ENCODE peak calls at places on chromosome 12, in four cellular contexts. G, Y, J and F are unnamed samples.

GRCh38 chr12:31664038-31664437 is 4.5 kb downstream of the ETFBKMT start:
- DNase-seq in Y (no peak), J (peak; percentile 12), G (no peak), F (no peak)

GRCh38 chr12:95547522-95548055 is 3.7 kb downstream of the USP44 start:
- DNase-seq in J (no peak), G (no peak), Y (no peak), F (no peak)

GRCh38 chr12:3872800-3873636 is at the start of gene PARP11:
- DNase-seq in G (peak; percentile 87), J (peak; percentile 91), Y (peak; percentile 92), F (peak; percentile 98)

GRCh38 chr12:124406043-124406442 is 111.2 kb downstream of the RFLNA start:
- DNase-seq in G (no peak), J (no peak), Y (no peak), F (no peak)

GRCh38 chr12:86052921-86053320 is 178.8 kb downstream of the NTS start:
- DNase-seq in Y (no peak), G (no peak), J (no peak), F (no peak)

GRCh38 chr12:124428136-124428791 is 133.4 kb downstream of the RFLNA start:
- DNase-seq in J (no peak), Y (peak; percentile 91), G (no peak), F (no peak)

GRCh38 chr12:89040146-89040964 is 311.9 kb downstream of the DUSP6 start:
- DNase-seq in J (no peak), Y (no peak), G (no peak), F (no peak)

GRCh38 chr12:72547593-72547992 is 275.4 kb downstream of the TRHDE start:
- DNase-seq in J (no peak), G (no peak), Y (no peak), F (no peak)

GRCh38 chr12:117582135-117582784 is 220.8 kb upstream of the NOS1 start:
- DNase-seq in G (no peak), J (no peak), Y (no peak), F (no peak)

GRCh38 chr12:66735275-66735674 is 56.4 kb upstream of the GRIP1 start:
- DNase-seq in G (no peak), Y (no peak), J (no peak), F (no peak)

GRCh38 chr12:30631710-30632109 is 64.0 kb downstream of the IPO8 start:
- DNase-seq in G (no peak), J (no peak), Y (no peak), F (no peak)

GRCh38 chr12:91182664-91183455 is at the start of gene DCN:
- DNase-seq in J (no peak), G (no peak), Y (no peak), F (no peak)

GRCh38 chr12:52208424-52209165 is 16.8 kb upstream of the KRT80 start:
- DNase-seq in J (no peak), Y (no peak), G (no peak), F (no peak)

GRCh38 chr12:23771230-23771949 is 178.1 kb downstream of the SOX5 start:
- DNase-seq in Y (no peak), G (no peak), J (peak; percentile 4), F (no peak)

GRCh38 chr12:106106129-106106566 is 32.6 kb downstream of the NUAK1 start:
- DNase-seq in Y (peak; percentile 36), J (no peak), G (no peak), F (no peak)

GRCh38 chr12:1660304-1661187 is 30.3 kb upstream of the ADIPOR2 start:
- DNase-seq in G (no peak), J (peak; percentile 55), Y (no peak), F (no peak)

GRCh38 chr12:21300632-21301031 is 34.1 kb downstream of the SLCO1A2 start:
- DNase-seq in J (no peak), G (no peak), Y (no peak), F (no peak)

GRCh38 chr12:106685381-106685780 is 89.1 kb upstream of the RIC8B start:
- DNase-seq in Y (no peak), J (no peak), G (no peak), F (no peak)

GRCh38 chr12:113082486-113083148 is 26.1 kb downstream of the DTX1 start:
- DNase-seq in J (no peak), G (peak; percentile 66), Y (no peak), F (no peak)

GRCh38 chr12:30286345-30286926 is 409.2 kb downstream of the IPO8 start:
- DNase-seq in J (peak; percentile 6), G (no peak), Y (peak; percentile 24), F (peak; percentile 13)

GRCh38 chr12:63978519-63978918 is 134.0 kb downstream of the SRGAP1 start:
- DNase-seq in Y (no peak), J (peak; percentile 4), G (no peak), F (peak; percentile 26)

GRCh38 chr12:93390565-93391297 is 13.0 kb downstream of the NUDT4 start:
- DNase-seq in J (no peak), Y (no peak), G (no peak), F (no peak)

GRCh38 chr12:47783821-47784819 is 11.1 kb downstream of the SLC48A1 start:
- DNase-seq in J (no peak), Y (no peak), G (no peak), F (no peak)

GRCh38 chr12:124992874-124993567 is 424 bp upstream of the BRI3BP start:
- DNase-seq in J (peak; percentile 91), Y (peak; percentile 82), G (peak; percentile 69), F (peak; percentile 86)

GRCh38 chr12:107513636-107514400 is 171.8 kb upstream of the PWP1 start:
- DNase-seq in Y (no peak), J (no peak), G (no peak), F (no peak)

GRCh38 chr12:59834659-59835474 is 239.0 kb downstream of the SLC16A7 start:
- DNase-seq in Y (peak; percentile 9), G (no peak), J (peak; percentile 5), F (peak; percentile 16)

GRCh38 chr12:51076235-51076930 is 7.0 kb downstream of the CSRNP2 start:
- DNase-seq in Y (no peak), J (no peak), G (no peak), F (no peak)

GRCh38 chr12:74229671-74230070 is 308.0 kb upstream of the ATXN7L3B start:
- DNase-seq in G (no peak), Y (no peak), J (no peak), F (no peak)

GRCh38 chr12:90585640-90586304 is 369.2 kb downstream of the CCER1 start:
- DNase-seq in Y (no peak), G (no peak), J (no peak), F (no peak)

GRCh38 chr12:41556176-41556575 is 368.1 kb downstream of the PDZRN4 start:
- DNase-seq in Y (no peak), G (no peak), J (no peak), F (no peak)

GRCh38 chr12:118850244-118850825 is 131.0 kb upstream of the SRRM4 start:
- DNase-seq in J (peak; percentile 22), Y (peak; percentile 16), G (no peak), F (peak; percentile 55)

GRCh38 chr12:5507536-5507935 is 75.6 kb downstream of the NTF3 start:
- DNase-seq in Y (no peak), J (no peak), G (no peak), F (no peak)

GRCh38 chr12:5505751-5506150 is 73.8 kb downstream of the NTF3 start:
- DNase-seq in Y (no peak), G (no peak), J (no peak), F (no peak)

GRCh38 chr12:5506295-5506694 is 74.4 kb downstream of the NTF3 start:
- DNase-seq in J (no peak), Y (no peak), G (no peak), F (no peak)

GRCh38 chr12:5507944-5508343 is 76.0 kb downstream of the NTF3 start:
- DNase-seq in Y (no peak), G (no peak), J (no peak), F (no peak)

GRCh38 chr12:5506821-5507231 is 74.9 kb downstream of the NTF3 start:
- DNase-seq in Y (no peak), G (no peak), J (no peak), F (no peak)
- TF ChIP-seq PBX3 in Y (no peak), G (no peak), J (no peak), F (no peak)

GRCh38 chr12:55717397-55718007 is 1.7 kb downstream of the BLOC1S1 start:
- DNase-seq in Y (no peak), G (no peak), J (no peak), F (no peak)
- TF ChIP-seq PBX3 in Y (no peak), G (no peak), J (no peak), F (no peak)

DNA sequence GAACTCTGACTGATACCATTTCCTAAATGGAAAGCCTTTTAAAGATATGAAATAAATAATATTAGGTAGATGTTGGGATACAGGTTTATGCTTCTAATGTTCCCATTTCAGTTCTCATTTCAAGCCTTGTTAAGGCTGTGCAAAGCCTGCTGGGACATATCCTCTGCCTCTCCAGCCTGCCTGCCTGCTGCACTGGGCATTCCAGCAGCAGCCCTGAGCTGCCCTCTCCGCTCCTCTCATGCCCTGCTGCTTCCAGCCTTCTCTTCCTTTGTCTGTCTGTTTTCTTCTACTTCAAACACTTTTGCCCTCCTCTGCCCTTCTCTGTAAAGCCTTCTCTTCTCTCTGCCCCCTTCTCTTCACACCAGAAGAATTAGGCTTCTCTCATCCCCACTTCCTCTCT is 292.1 kb downstream of the TMEM117 start:
- DNase-seq in J (no peak), Y (no peak), G (no peak), F (no peak)
- TF ChIP-seq PBX3 in J (no peak), Y (no peak), G (no peak), F (no peak)

GRCh38 chr12:12483438-12483837 is 79.2 kb downstream of the DUSP16 start:
- DNase-seq in Y (no peak), J (no peak), G (no peak), F (no peak)

GRCh38 chr12:12487490-12487889 is 75.2 kb downstream of the DUSP16 start:
- DNase-seq in Y (no peak), G (no peak), J (no peak), F (no peak)

GRCh38 chr12:12488823-12489528 is 73.7 kb downstream of the DUSP16 start:
- DNase-seq in G (no peak), Y (no peak), J (peak; percentile 77), F (no peak)

GRCh38 chr12:12488296-12488695 is 74.4 kb downstream of the DUSP16 start:
- DNase-seq in G (no peak), Y (no peak), J (no peak), F (no peak)

DNA sequence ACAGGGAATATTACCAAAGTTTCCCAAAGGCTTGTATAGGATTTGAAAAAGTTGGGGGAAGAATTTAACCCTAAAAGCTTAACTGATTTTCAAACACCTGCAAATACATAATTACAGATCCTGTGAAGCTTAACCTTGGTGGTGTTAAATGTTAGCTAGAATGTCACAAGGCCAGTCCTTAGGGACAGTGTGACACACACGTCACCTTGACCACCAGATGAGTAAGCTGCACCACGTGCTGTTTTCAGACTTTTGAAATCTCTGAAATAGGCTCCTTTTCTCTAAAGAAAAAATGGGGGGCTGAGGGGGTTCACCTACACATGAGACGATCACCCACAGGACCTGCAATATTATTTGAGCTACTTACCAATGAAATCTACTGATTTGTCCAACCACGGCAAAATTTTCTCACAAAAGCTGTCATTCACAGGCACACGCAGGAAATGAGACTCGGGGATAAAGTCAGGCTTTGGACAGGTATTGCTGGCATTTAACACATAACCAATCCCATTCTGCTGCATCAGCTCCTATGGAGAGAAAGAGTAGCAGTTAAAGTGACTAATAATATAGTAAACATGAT is 75.9 kb downstream of the DUSP16 start:
- DNase-seq in G (peak; percentile 57), Y (no peak), J (peak; percentile 39), F (no peak)
- TF ChIP-seq PBX3 in G (no peak), Y (no peak), J (no peak), F (no peak)